ENCODE peak calls at places on chromosomes 11 and 22, in seven cellular contexts. B, T, Z, N, I, W and V are unnamed samples.

GRCh38 chr22:49134076-49134475 is 693.6 kb downstream of the BRD1 start:
- DNase-seq in I (no peak), W (no peak), T (no peak), Z (no peak), N (no peak), B (no peak), V (no peak)

GRCh38 chr11:126188332-126189108 is 22.9 kb downstream of the RPUSD4 start:
- DNase-seq in T (no peak), W (no peak), B (no peak), N (no peak), I (no peak), Z (no peak), V (no peak)

GRCh38 chr22:36330655-36331305 is 57.0 kb downstream of the MYH9 start:
- DNase-seq in B (no peak), Z (no peak), I (peak), T (peak), N (peak), W (no peak), V (no peak)

GRCh38 chr11:46693597-46694012 is 6.8 kb downstream of the ARHGAP1 start:
- DNase-seq in Z (no peak), I (peak), T (no peak), B (no peak), N (no peak), W (no peak), V (peak)

GRCh38 chr11:2860636-2861035 is 24.9 kb downstream of the CDKN1C start:
- DNase-seq in Z (no peak), B (no peak), T (no peak), I (peak), W (no peak), N (peak), V (peak)

GRCh38 chr11:126194121-126194543 is 17.3 kb downstream of the RPUSD4 start:
- DNase-seq in Z (no peak), N (no peak), I (peak), T (peak), B (peak), W (no peak), V (peak)

GRCh38 chr11:13036235-13036634 is 27.1 kb downstream of the RASSF10 start:
- DNase-seq in I (no peak), N (no peak), W (no peak), B (no peak), Z (no peak), T (no peak), V (no peak)

GRCh38 chr22:27133951-27134664 is 476.7 kb downstream of the MIAT start:
- DNase-seq in I (peak), B (no peak), W (no peak), N (peak), T (no peak), Z (no peak), V (peak)

GRCh38 chr11:34773826-34774225 is 142.4 kb downstream of the APIP start:
- DNase-seq in N (no peak), Z (no peak), W (no peak), T (no peak), I (peak), B (no peak), V (peak)

GRCh38 chr22:23239429-23239828 is 59.1 kb downstream of the BCR start:
- DNase-seq in N (no peak), W (no peak), B (no peak), I (no peak), Z (no peak), T (no peak), V (no peak)

GRCh38 chr22:48744283-48744641 is 1083.4 kb downstream of the BRD1 start:
- DNase-seq in Z (no peak), B (no peak), I (no peak), T (no peak), N (no peak), W (no peak), V (no peak)

GRCh38 chr11:59810911-59811259 is 307 bp upstream of the MRPL16 start:
- DNase-seq in I (no peak), B (no peak), W (no peak), N (no peak), Z (no peak), T (no peak), V (no peak)

GRCh38 chr11:87299041-87299481 is 261.3 kb downstream of the TMEM135 start:
- DNase-seq in N (no peak), I (no peak), Z (no peak), T (no peak), B (no peak), W (no peak), V (peak)

GRCh38 chr22:19785461-19786263 is 25.1 kb downstream of the TBX1 start:
- DNase-seq in N (no peak), Z (no peak), I (no peak), B (no peak), W (no peak), T (no peak), V (no peak)

GRCh38 chr22:45945621-45946020 is 31.3 kb downstream of the WNT7B start:
- DNase-seq in T (no peak), I (no peak), Z (no peak), B (no peak), N (no peak), W (no peak), V (no peak)

GRCh38 chr22:37714634-37715033 is 17.8 kb downstream of the TRIOBP start:
- DNase-seq in Z (no peak), T (no peak), I (no peak), B (no peak), N (no peak), W (no peak), V (no peak)

GRCh38 chr11:28132541-28132940 is 24.4 kb downstream of the METTL15 start:
- DNase-seq in T (no peak), W (no peak), Z (no peak), N (no peak), B (no peak), I (peak), V (no peak)

GRCh38 chr11:15864021-15864805 is 492.1 kb downstream of the SOX6 start:
- DNase-seq in W (no peak), B (no peak), N (no peak), I (no peak), Z (no peak), T (no peak), V (no peak)

GRCh38 chr22:23278883-23279675 is 98.8 kb downstream of the BCR start:
- DNase-seq in N (peak), W (no peak), I (peak), T (no peak), B (no peak), Z (no peak), V (peak)

GRCh38 chr22:49301398-49302149 is 526.1 kb downstream of the BRD1 start:
- DNase-seq in N (no peak), B (no peak), T (no peak), I (no peak), Z (no peak), W (no peak), V (no peak)

GRCh38 chr11:119722281-119722794 is 6.7 kb downstream of the NECTIN1 start:
- DNase-seq in I (no peak), Z (no peak), T (peak), N (no peak), B (no peak), W (no peak), V (no peak)

GRCh38 chr11:135033545-135033944 is 621.5 kb upstream of the B3GAT1 start:
- DNase-seq in B (peak), W (no peak), T (peak), I (no peak), N (no peak), Z (no peak), V (no peak)

GRCh38 chr11:3609416-3610265 is 32.2 kb downstream of the ART5 start:
- DNase-seq in I (peak), Z (peak), W (peak), N (no peak), B (peak), T (peak), V (peak)

GRCh38 chr11:101870510-101870909 is 44.3 kb upstream of the CEP126 start:
- DNase-seq in W (no peak), T (no peak), I (peak), B (no peak), Z (peak), N (peak), V (peak)